ENCODE peak calls at places on chromosomes 4 and X, in eight cellular contexts. One of them, this sample, is unnamed.

GRCh38 chr4:175453456-175453855 is 358.6 kb downstream of the GPM6A start:
- DNase-seq in cardiac muscle cell: no peak
- DNase-seq in upper lobe of left lung: no peak
- DNase-seq in BJ: no peak
- DNase-seq in AG10803: no peak
- DNase-seq in GM13977: no peak
- DNase-seq in AG04450: no peak
- DNase-seq in thoracic aorta: no peak
- DNase-seq in this sample: no peak

GRCh38 chrX:153818571-153819397 is 11.6 kb downstream of the PDZD4 start:
- DNase-seq in cardiac muscle cell: peak
- DNase-seq in upper lobe of left lung: peak
- DNase-seq in BJ: no peak
- DNase-seq in AG10803: no peak
- DNase-seq in GM13977: no peak
- DNase-seq in AG04450: no peak
- DNase-seq in thoracic aorta: no peak
- DNase-seq in this sample: no peak

GRCh38 chrX:3788494-3789233 is 75.2 kb upstream of the PRKX start:
- DNase-seq in cardiac muscle cell: no peak
- DNase-seq in upper lobe of left lung: no peak
- DNase-seq in BJ: no peak
- DNase-seq in AG10803: no peak
- DNase-seq in GM13977: no peak
- DNase-seq in AG04450: no peak
- DNase-seq in thoracic aorta: no peak
- DNase-seq in this sample: no peak

GRCh38 chr4:74546020-74546419 is 101.1 kb downstream of the AREG start:
- DNase-seq in cardiac muscle cell: no peak
- DNase-seq in upper lobe of left lung: no peak
- DNase-seq in BJ: no peak
- DNase-seq in AG10803: peak
- DNase-seq in GM13977: no peak
- DNase-seq in AG04450: no peak
- DNase-seq in thoracic aorta: no peak
- DNase-seq in this sample: no peak

GRCh38 chr4:174575436-174575835 is 53.1 kb upstream of the HPGD start:
- DNase-seq in cardiac muscle cell: no peak
- DNase-seq in upper lobe of left lung: no peak
- DNase-seq in BJ: no peak
- DNase-seq in AG10803: no peak
- DNase-seq in GM13977: no peak
- DNase-seq in AG04450: no peak
- DNase-seq in thoracic aorta: no peak
- DNase-seq in this sample: no peak

GRCh38 chr4:70365479-70365878 is 4.9 kb downstream of the SMR3A start:
- DNase-seq in cardiac muscle cell: no peak
- DNase-seq in upper lobe of left lung: no peak
- DNase-seq in BJ: no peak
- DNase-seq in AG10803: no peak
- DNase-seq in GM13977: no peak
- DNase-seq in AG04450: no peak
- DNase-seq in thoracic aorta: no peak
- DNase-seq in this sample: no peak

GRCh38 chrX:72727846-72728245 is 13.7 kb upstream of the PHKA1 start:
- DNase-seq in cardiac muscle cell: no peak
- DNase-seq in upper lobe of left lung: no peak
- DNase-seq in BJ: no peak
- DNase-seq in AG10803: no peak
- DNase-seq in GM13977: no peak
- DNase-seq in AG04450: no peak
- DNase-seq in thoracic aorta: no peak
- DNase-seq in this sample: no peak

GRCh38 chr4:663046-663437 is 11.0 kb downstream of the ATP5ME start:
- DNase-seq in cardiac muscle cell: no peak
- DNase-seq in upper lobe of left lung: no peak
- DNase-seq in BJ: no peak
- DNase-seq in AG10803: no peak
- DNase-seq in GM13977: no peak
- DNase-seq in AG04450: no peak
- DNase-seq in thoracic aorta: no peak
- DNase-seq in this sample: no peak

GRCh38 chrX:19886888-19887531 is 390 bp downstream of the SH3KBP1 start:
- DNase-seq in cardiac muscle cell: peak
- DNase-seq in upper lobe of left lung: no peak
- DNase-seq in BJ: no peak
- DNase-seq in AG10803: no peak
- DNase-seq in GM13977: peak
- DNase-seq in AG04450: no peak
- DNase-seq in thoracic aorta: no peak
- DNase-seq in this sample: no peak

GRCh38 chr4:24809376-24809775 is 14.0 kb downstream of the SOD3 start:
- DNase-seq in cardiac muscle cell: peak
- DNase-seq in upper lobe of left lung: no peak
- DNase-seq in BJ: no peak
- DNase-seq in AG10803: no peak
- DNase-seq in GM13977: no peak
- DNase-seq in AG04450: no peak
- DNase-seq in thoracic aorta: no peak
- DNase-seq in this sample: no peak

GRCh38 chr4:80249144-80249543 is 17.3 kb upstream of the FGF5 start:
- DNase-seq in cardiac muscle cell: no peak
- DNase-seq in upper lobe of left lung: no peak
- DNase-seq in BJ: no peak
- DNase-seq in AG10803: no peak
- DNase-seq in GM13977: no peak
- DNase-seq in AG04450: no peak
- DNase-seq in thoracic aorta: no peak
- DNase-seq in this sample: no peak

GRCh38 chr4:5995901-5996623 is 22.2 kb downstream of the C4orf50 start:
- DNase-seq in cardiac muscle cell: no peak
- DNase-seq in upper lobe of left lung: peak
- DNase-seq in BJ: no peak
- DNase-seq in AG10803: no peak
- DNase-seq in GM13977: no peak
- DNase-seq in AG04450: no peak
- DNase-seq in thoracic aorta: no peak
- DNase-seq in this sample: no peak

GRCh38 chr4:54082168-54082567 is 17.8 kb upstream of the CHIC2 start:
- DNase-seq in cardiac muscle cell: no peak
- DNase-seq in upper lobe of left lung: no peak
- DNase-seq in BJ: peak
- DNase-seq in AG10803: peak
- DNase-seq in GM13977: no peak
- DNase-seq in AG04450: peak
- DNase-seq in thoracic aorta: no peak
- DNase-seq in this sample: peak

GRCh38 chrX:148774276-148774675 is 273.9 kb downstream of the AFF2 start:
- DNase-seq in cardiac muscle cell: no peak
- DNase-seq in upper lobe of left lung: no peak
- DNase-seq in BJ: no peak
- DNase-seq in AG10803: no peak
- DNase-seq in GM13977: no peak
- DNase-seq in AG04450: no peak
- DNase-seq in thoracic aorta: no peak
- DNase-seq in this sample: no peak

GRCh38 chr4:16860506-16860905 is 37.9 kb downstream of the LDB2 start:
- DNase-seq in cardiac muscle cell: no peak
- DNase-seq in upper lobe of left lung: no peak
- DNase-seq in BJ: peak
- DNase-seq in AG10803: peak
- DNase-seq in GM13977: no peak
- DNase-seq in AG04450: peak
- DNase-seq in thoracic aorta: no peak
- DNase-seq in this sample: peak

GRCh38 chrX:102964941-102965340 is 27.9 kb downstream of the RAB40AL start:
- DNase-seq in cardiac muscle cell: no peak
- DNase-seq in upper lobe of left lung: no peak
- DNase-seq in BJ: no peak
- DNase-seq in AG10803: no peak
- DNase-seq in GM13977: no peak
- DNase-seq in AG04450: no peak
- DNase-seq in thoracic aorta: no peak
- DNase-seq in this sample: no peak

GRCh38 chrX:2507904-2508630 is 7.3 kb upstream of the DHRSX start:
- DNase-seq in cardiac muscle cell: no peak
- DNase-seq in upper lobe of left lung: no peak
- DNase-seq in BJ: no peak
- DNase-seq in AG10803: no peak
- DNase-seq in GM13977: no peak
- DNase-seq in AG04450: no peak
- DNase-seq in thoracic aorta: no peak
- DNase-seq in this sample: no peak

GRCh38 chrX:22699591-22700091 is 300.1 kb upstream of the DDX53 start:
- DNase-seq in cardiac muscle cell: no peak
- DNase-seq in upper lobe of left lung: no peak
- DNase-seq in BJ: no peak
- DNase-seq in AG10803: peak
- DNase-seq in GM13977: no peak
- DNase-seq in AG04450: peak
- DNase-seq in thoracic aorta: no peak
- DNase-seq in this sample: peak

GRCh38 chr4:67437974-67438713 is 107.2 kb downstream of the CENPC start:
- DNase-seq in cardiac muscle cell: no peak
- DNase-seq in upper lobe of left lung: no peak
- DNase-seq in BJ: peak
- DNase-seq in AG10803: peak
- DNase-seq in GM13977: no peak
- DNase-seq in AG04450: peak
- DNase-seq in thoracic aorta: no peak
- DNase-seq in this sample: peak

GRCh38 chrX:64580035-64580434 is 184.8 kb upstream of the MTMR8 start:
- DNase-seq in cardiac muscle cell: no peak
- DNase-seq in upper lobe of left lung: no peak
- DNase-seq in BJ: no peak
- DNase-seq in AG10803: no peak
- DNase-seq in GM13977: no peak
- DNase-seq in AG04450: no peak
- DNase-seq in thoracic aorta: no peak
- DNase-seq in this sample: no peak

GRCh38 chrX:96756491-96756890 is 71.8 kb downstream of the DIAPH2 start:
- DNase-seq in cardiac muscle cell: no peak
- DNase-seq in upper lobe of left lung: no peak
- DNase-seq in BJ: no peak
- DNase-seq in AG10803: peak
- DNase-seq in GM13977: no peak
- DNase-seq in AG04450: no peak
- DNase-seq in thoracic aorta: no peak
- DNase-seq in this sample: no peak

GRCh38 chrX:40299028-40299479 is 201.3 kb upstream of the BCOR start:
- DNase-seq in cardiac muscle cell: peak
- DNase-seq in upper lobe of left lung: no peak
- DNase-seq in BJ: no peak
- DNase-seq in AG10803: peak
- DNase-seq in GM13977: no peak
- DNase-seq in AG04450: no peak
- DNase-seq in thoracic aorta: no peak
- DNase-seq in this sample: no peak
- TF ChIP-seq CTCF in cardiac muscle cell: peak
- TF ChIP-seq CTCF in upper lobe of left lung: no peak
- TF ChIP-seq CTCF in BJ: peak
- TF ChIP-seq CTCF in AG10803: peak
- TF ChIP-seq CTCF in GM13977: peak
- TF ChIP-seq CTCF in AG04450: peak
- TF ChIP-seq CTCF in thoracic aorta: no peak
- TF ChIP-seq CTCF in this sample: peak

GRCh38 chr4:173169178-173169427 is 492 bp downstream of the GALNT7 start:
- DNase-seq in cardiac muscle cell: no peak
- DNase-seq in upper lobe of left lung: no peak
- DNase-seq in BJ: no peak
- DNase-seq in AG10803: no peak
- DNase-seq in GM13977: no peak
- DNase-seq in AG04450: no peak
- DNase-seq in thoracic aorta: no peak
- DNase-seq in this sample: no peak

GRCh38 chr4:173171987-173172386 is 3.4 kb downstream of the GALNT7 start:
- DNase-seq in cardiac muscle cell: no peak
- DNase-seq in upper lobe of left lung: peak
- DNase-seq in BJ: no peak
- DNase-seq in AG10803: no peak
- DNase-seq in GM13977: no peak
- DNase-seq in AG04450: no peak
- DNase-seq in thoracic aorta: no peak
- DNase-seq in this sample: no peak

GRCh38 chr4:173169428-173170209 is 1.0 kb downstream of the GALNT7 start:
- DNase-seq in cardiac muscle cell: peak
- DNase-seq in upper lobe of left lung: peak
- DNase-seq in BJ: no peak
- DNase-seq in AG10803: peak
- DNase-seq in GM13977: peak
- DNase-seq in AG04450: no peak
- DNase-seq in thoracic aorta: no peak
- DNase-seq in this sample: peak

GRCh38 chr4:173170210-173170778 is 1.7 kb downstream of the GALNT7 start:
- DNase-seq in cardiac muscle cell: no peak
- DNase-seq in upper lobe of left lung: no peak
- DNase-seq in BJ: no peak
- DNase-seq in AG10803: no peak
- DNase-seq in GM13977: no peak
- DNase-seq in AG04450: no peak
- DNase-seq in thoracic aorta: no peak
- DNase-seq in this sample: peak

DNA sequence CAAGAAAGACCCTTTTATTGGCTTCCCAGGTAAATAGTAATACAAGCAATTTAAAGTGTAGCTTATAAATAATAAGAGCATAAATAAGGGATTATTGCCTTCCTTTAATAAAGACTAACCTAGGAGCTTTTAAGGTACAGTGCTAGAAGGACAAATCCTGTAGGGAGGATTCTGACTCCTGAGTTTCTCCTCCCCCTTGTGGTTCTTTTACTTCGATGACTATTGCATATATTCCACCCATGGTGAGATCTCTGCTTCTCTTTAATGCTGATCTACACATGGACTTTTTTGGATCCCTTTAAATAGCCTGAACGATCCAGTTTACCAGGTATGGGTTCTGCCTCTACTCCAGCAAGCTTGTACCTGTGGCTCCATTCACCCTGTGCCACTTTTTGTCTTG is 2.5 kb downstream of the GALNT7 start:
- DNase-seq in cardiac muscle cell: peak
- DNase-seq in upper lobe of left lung: no peak
- DNase-seq in BJ: no peak
- DNase-seq in AG10803: no peak
- DNase-seq in GM13977: no peak
- DNase-seq in AG04450: no peak
- DNase-seq in thoracic aorta: no peak
- DNase-seq in this sample: peak
- TF ChIP-seq CTCF in cardiac muscle cell: peak
- TF ChIP-seq CTCF in upper lobe of left lung: no peak
- TF ChIP-seq CTCF in BJ: peak
- TF ChIP-seq CTCF in AG10803: peak
- TF ChIP-seq CTCF in GM13977: peak
- TF ChIP-seq CTCF in AG04450: peak
- TF ChIP-seq CTCF in thoracic aorta: peak
- TF ChIP-seq CTCF in this sample: peak

GRCh38 chrX:118745570-118745969 is 18.2 kb downstream of the IL13RA1 start:
- DNase-seq in cardiac muscle cell: no peak
- DNase-seq in upper lobe of left lung: no peak
- DNase-seq in BJ: no peak
- DNase-seq in AG10803: no peak
- DNase-seq in GM13977: no peak
- DNase-seq in AG04450: no peak
- DNase-seq in thoracic aorta: no peak
- DNase-seq in this sample: no peak
- TF ChIP-seq CTCF in cardiac muscle cell: no peak
- TF ChIP-seq CTCF in upper lobe of left lung: no peak
- TF ChIP-seq CTCF in BJ: no peak
- TF ChIP-seq CTCF in AG10803: no peak
- TF ChIP-seq CTCF in GM13977: no peak
- TF ChIP-seq CTCF in AG04450: no peak
- TF ChIP-seq CTCF in thoracic aorta: no peak
- TF ChIP-seq CTCF in this sample: no peak

GRCh38 chrX:43961699-43962098 is 11.5 kb downstream of the NDP start:
- DNase-seq in cardiac muscle cell: no peak
- DNase-seq in upper lobe of left lung: no peak
- DNase-seq in BJ: no peak
- DNase-seq in AG10803: no peak
- DNase-seq in GM13977: no peak
- DNase-seq in AG04450: no peak
- DNase-seq in thoracic aorta: no peak
- DNase-seq in this sample: no peak
- TF ChIP-seq CTCF in cardiac muscle cell: no peak
- TF ChIP-seq CTCF in upper lobe of left lung: no peak
- TF ChIP-seq CTCF in BJ: no peak
- TF ChIP-seq CTCF in AG10803: peak
- TF ChIP-seq CTCF in GM13977: peak
- TF ChIP-seq CTCF in AG04450: no peak
- TF ChIP-seq CTCF in thoracic aorta: no peak
- TF ChIP-seq CTCF in this sample: peak

This sample was measured in astrocyte of the spinal cord.